ENCODE peak calls at places on chromosomes 16 and 17, in six cellular contexts. R is CD8-positive, alpha-beta T cell; N is activated CD8-positive, alpha-beta memory T cell treated with anti-CD3 and anti-CD28 coated beads, Interleukin-2, amount 10 ng/mL, durations not matched to agents 7 days and 5 days; Y is HCT116; V is pancreas; S is T-cell. C is an unnamed sample.

GRCh38 chr17:4591529-4591928 is 7.2 kb downstream of the SMTNL2 start:
- ATAC-seq in R (no peak), N (no peak), Y (peak; percentile 71), V (no peak), S (no peak), C (no peak)

GRCh38 chr16:633336-634050 is 2.6 kb downstream of the METTL26 start:
- ATAC-seq in R (no peak), N (no peak), Y (no peak), V (no peak), S (no peak), C (no peak)

GRCh38 chr17:50211249-50212120 is 10.1 kb upstream of the COL1A1 start:
- ATAC-seq in R (no peak), N (no peak), Y (no peak), V (no peak), S (no peak), C (no peak)

GRCh38 chr16:21277045-21277926 is 804 bp downstream of the CRYM start:
- ATAC-seq in R (no peak), N (no peak), Y (peak; percentile 48), V (peak; percentile 25), S (no peak), C (no peak)

GRCh38 chr17:77316651-77317050 is 175.9 kb downstream of the SEC14L1 start:
- ATAC-seq in R (no peak), N (no peak), Y (no peak), V (no peak), S (no peak), C (no peak)

GRCh38 chr16:72847187-72848044 is 200.5 kb downstream of the ZFHX3 start:
- ATAC-seq in R (no peak), N (no peak), Y (peak; percentile 82), V (no peak), S (peak; percentile 36), C (peak; percentile 53)

GRCh38 chr17:74527081-74527480 is 4.2 kb downstream of the CD300LB start:
- ATAC-seq in R (no peak), N (no peak), Y (no peak), V (no peak), S (no peak), C (no peak)

GRCh38 chr16:1825381-1825863 is 1.2 kb downstream of the HAGH start:
- ATAC-seq in R (no peak), N (no peak), Y (no peak), V (no peak), S (no peak), C (no peak)

GRCh38 chr17:81232616-81233241 is 6.1 kb downstream of the TEPSIN start:
- ATAC-seq in R (no peak), N (no peak), Y (no peak), V (no peak), S (no peak), C (no peak)

C was measured in stimulated activated memory B cell treated with anti-CD40 and anti-IgM and Interleukin-4, amounts not matched to agents 10 μg/mL and 1 μg/mL and 100 μg/mL, for 72 hours.